ENCODE peak calls at places on chromosomes 5 and 9, in seven cellular contexts. X is mesendoderm, O is neuronal stem cell, Z is IMR-90, H is trophoblast cell, I is H1, S is mesenchymal stem cell. C is an unnamed sample.

GRCh38 chr5:14190194-14191164 is 47.3 kb downstream of the TRIO start:
- DNase-seq in I (no peak), O (no peak), Z (peak; percentile 99), H (peak; percentile 89), S (peak; percentile 99), X (no peak), C (no peak)

GRCh38 chr9:90141723-90142122 is 500.9 kb downstream of the DIRAS2 start:
- DNase-seq in O (no peak), I (no peak), Z (peak; percentile 29), H (peak; percentile 74), X (peak; percentile 31), S (peak; percentile 35), C (no peak)

GRCh38 chr9:28671000-28671399 is 1097.7 kb upstream of the C9orf72 start:
- DNase-seq in H (no peak), O (no peak), X (no peak), S (no peak), Z (no peak), I (no peak), C (no peak)

GRCh38 chr5:170545313-170545712 is 41.5 kb downstream of the KCNIP1 start:
- DNase-seq in H (no peak), O (no peak), Z (no peak), S (no peak), I (no peak), X (no peak), C (no peak)

GRCh38 chr9:89677696-89678393 is 73.0 kb downstream of the GADD45G start:
- DNase-seq in O (peak; percentile 93), X (no peak), Z (no peak), I (peak; percentile 85), S (no peak), H (no peak), C (peak; percentile 92)

GRCh38 chr9:17776735-17777134 is 197.9 kb downstream of the SH3GL2 start:
- DNase-seq in O (no peak), S (no peak), H (no peak), I (no peak), X (no peak), Z (no peak), C (no peak)

GRCh38 chr9:129231022-129231739 is 53.1 kb upstream of the IER5L start:
- DNase-seq in I (no peak), O (no peak), X (no peak), S (no peak), H (no peak), Z (no peak), C (no peak)

GRCh38 chr5:59356813-59357381 is 536.6 kb downstream of the PDE4D start:
- DNase-seq in S (peak; percentile 51), X (peak; percentile 94), H (no peak), O (no peak), I (peak; percentile 44), Z (no peak), C (peak; percentile 77)

GRCh38 chr5:1494780-1495524 is 28.8 kb downstream of the LPCAT1 start:
- DNase-seq in S (no peak), O (no peak), Z (no peak), H (peak; percentile 24), I (no peak), X (no peak), C (no peak)

GRCh38 chr5:35354751-35355150 is 124.5 kb upstream of the PRLR start:
- DNase-seq in S (no peak), Z (no peak), X (no peak), I (no peak), H (no peak), O (no peak), C (no peak)

GRCh38 chr9:129703667-129704355 is 38.4 kb downstream of the PRRX2 start:
- DNase-seq in H (no peak), I (no peak), Z (no peak), O (no peak), S (no peak), X (no peak), C (no peak)

GRCh38 chr5:97383996-97384395 is 200.9 kb upstream of the RIOK2 start:
- DNase-seq in I (no peak), S (no peak), X (no peak), Z (peak; percentile 36), H (peak; percentile 11), O (no peak), C (no peak)

GRCh38 chr5:132475531-132475930 is 15.0 kb downstream of the IRF1 start:
- DNase-seq in X (no peak), S (peak; percentile 41), Z (no peak), O (no peak), I (no peak), H (peak; percentile 60), C (no peak)

GRCh38 chr9:68898781-68899439 is 115.0 kb downstream of the PRKACG start:
- DNase-seq in X (peak; percentile 54), H (no peak), S (no peak), O (no peak), Z (no peak), I (no peak), C (no peak)

GRCh38 chr9:94805585-94805984 is 79.1 kb downstream of the AOPEP start:
- DNase-seq in H (peak; percentile 96), X (no peak), S (peak; percentile 97), I (no peak), O (no peak), Z (peak; percentile 97), C (no peak)

GRCh38 chr9:108665856-108666784 is 189.7 kb downstream of the ACTL7B start:
- DNase-seq in X (no peak), H (peak; percentile 99), S (no peak), I (no peak), O (no peak), Z (peak; percentile 2), C (no peak)

DNA sequence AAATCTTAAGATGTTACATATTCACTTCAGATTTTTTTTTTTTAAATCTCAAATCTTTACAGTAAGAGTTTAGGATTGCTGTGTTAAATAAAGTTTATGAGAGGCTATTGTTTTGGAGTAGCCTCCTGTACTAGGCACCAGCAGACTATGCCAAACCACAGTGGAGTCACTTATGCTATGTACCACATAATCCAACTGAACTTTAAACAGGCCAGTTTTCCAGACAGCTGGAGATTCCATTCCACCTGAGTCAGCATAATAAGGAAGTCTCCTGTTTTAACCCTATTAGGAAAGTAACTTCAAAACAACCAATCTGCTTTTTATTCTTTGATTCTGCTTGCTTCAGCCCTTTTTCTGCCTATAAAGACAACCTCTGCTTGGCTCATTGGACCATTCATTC is 205.2 kb downstream of the CSNK1G3 start:
- DNase-seq in S (peak; percentile 65), I (no peak), Z (peak; percentile 85), X (no peak), O (no peak), H (peak; percentile 65), C (no peak)
- H4K8ac ChIP-seq in S (no peak overlapping the region), I (no peak overlapping the region), Z (no peak overlapping the region), X (no peak overlapping the region), O (no peak overlapping the region), H (no peak overlapping the region), C (no peak overlapping the region)

DNA sequence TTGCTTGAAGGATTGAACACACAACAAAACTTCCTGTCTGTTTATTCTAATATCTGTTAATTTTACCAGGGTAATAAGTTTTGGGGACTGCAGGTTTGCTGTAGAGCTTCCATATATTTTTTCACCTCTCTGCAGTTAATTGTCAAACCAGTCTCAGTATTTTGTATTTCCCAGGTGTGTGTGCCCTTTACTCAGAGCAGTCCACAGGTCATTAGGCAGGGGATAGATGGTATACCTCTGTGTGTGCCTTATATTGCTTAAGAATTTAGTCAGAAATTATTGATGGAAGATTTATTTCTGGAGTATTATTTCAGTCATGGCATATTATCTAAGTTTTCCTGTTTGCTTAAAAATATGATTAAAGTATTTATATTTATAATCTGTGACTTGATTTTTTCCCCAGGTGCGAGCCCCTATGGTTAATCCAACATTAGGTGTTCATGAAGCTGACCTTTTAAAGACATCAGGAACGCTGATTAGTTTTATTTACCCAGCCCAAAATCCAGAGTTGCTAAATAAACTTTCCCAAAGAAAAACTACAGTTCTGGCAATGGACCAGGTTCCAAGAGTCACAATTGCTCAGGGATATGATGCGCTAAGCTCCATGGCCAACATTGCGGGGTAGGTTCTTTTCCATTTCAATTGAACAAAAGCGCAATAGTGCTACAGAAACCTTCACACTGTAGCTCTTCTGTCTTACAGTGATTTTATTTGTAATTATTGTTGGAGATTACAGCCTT is 12.6 kb downstream of the NNT start:
- DNase-seq in I (no peak), O (no peak), X (no peak), Z (no peak), S (no peak), H (no peak), C (no peak)
- H4K8ac ChIP-seq in I (no peak overlapping the region), O (no peak overlapping the region), X (no peak overlapping the region), Z (no peak overlapping the region), S (no peak overlapping the region), H (no peak overlapping the region), C (no peak overlapping the region)

DNA sequence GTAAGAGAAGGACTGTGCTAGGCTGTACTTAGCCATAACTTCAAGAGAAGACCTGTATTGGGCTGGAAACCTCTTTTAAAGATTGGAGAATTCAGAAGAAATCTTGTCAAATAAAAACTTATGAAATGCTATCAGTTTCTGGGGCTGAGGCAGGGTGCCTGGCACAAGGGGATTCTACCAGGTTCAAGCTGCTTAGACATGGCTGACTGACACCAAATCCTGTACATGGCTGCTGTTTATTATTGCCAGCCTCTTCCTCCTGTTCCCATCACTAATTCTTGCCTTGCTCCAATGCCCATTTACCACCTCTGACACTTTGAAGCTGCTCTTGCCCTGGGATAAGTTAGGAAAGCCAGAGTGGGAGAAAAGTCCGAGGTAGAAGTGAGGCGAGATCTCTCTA is 66.4 kb upstream of the TNFAIP8 start:
- DNase-seq in I (no peak), Z (no peak), O (no peak), H (no peak), X (no peak), S (no peak), C (no peak)
- H4K8ac ChIP-seq in I (no peak overlapping the region), Z (no peak overlapping the region), O (no peak overlapping the region), H (no peak overlapping the region), X (no peak overlapping the region), S (no peak overlapping the region), C (no peak overlapping the region)

GRCh38 chr5:178588769-178589168 is 1.4 kb downstream of the COL23A1 start:
- DNase-seq in O (no peak), S (no peak), Z (no peak), X (no peak), I (no peak), H (no peak), C (no peak)
- H4K8ac ChIP-seq in O (no peak overlapping the region), S (no peak overlapping the region), Z (no peak overlapping the region), X (no peak overlapping the region), I (no peak overlapping the region), H (no peak overlapping the region), C (no peak overlapping the region)

DNA sequence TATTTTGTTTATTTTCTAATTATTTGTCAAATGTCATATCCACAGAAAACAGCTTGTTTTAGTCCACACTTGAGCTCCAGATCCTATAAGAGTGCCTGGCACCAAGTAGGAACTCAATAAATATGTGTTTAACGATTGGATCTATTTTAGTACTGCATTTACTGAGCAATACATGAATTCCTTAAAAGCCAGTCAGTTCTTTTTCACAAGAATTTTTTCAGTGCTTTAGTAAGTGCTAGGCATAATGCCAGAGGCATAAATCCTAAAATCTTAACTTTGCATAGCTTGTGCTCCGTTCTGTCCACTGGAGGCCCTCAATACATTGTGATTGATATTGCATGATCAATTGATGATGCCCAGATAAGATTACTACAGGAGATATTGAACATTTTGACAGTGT is 67.3 kb upstream of the PCSK5 start:
- DNase-seq in I (no peak), H (no peak), S (no peak), Z (no peak), X (no peak), O (no peak), C (no peak)
- H4K8ac ChIP-seq in I (no peak overlapping the region), H (no peak overlapping the region), S (no peak overlapping the region), Z (no peak overlapping the region), X (no peak overlapping the region), O (no peak overlapping the region), C (no peak overlapping the region)